ENCODE peak calls at places on chromosome 22, in five cellular contexts. One of them, this sample, is unnamed.

GRCh38 chr22:40572976-40573375 is 63.5 kb downstream of the MRTFA start:
- DNase-seq in body of pancreas: no peak
- DNase-seq in Right ventricle myocardium inferior: no peak
- DNase-seq in HEK293T: no peak
- DNase-seq in fibroblast of lung: no peak
- DNase-seq in this sample: no peak

GRCh38 chr22:33563568-33563967 is 356.7 kb downstream of the LARGE1 start:
- DNase-seq in body of pancreas: no peak
- DNase-seq in Right ventricle myocardium inferior: no peak
- DNase-seq in HEK293T: no peak
- DNase-seq in fibroblast of lung: no peak
- DNase-seq in this sample: no peak

GRCh38 chr22:30301995-30302809 is 12.9 kb upstream of the CASTOR1 start:
- DNase-seq in body of pancreas: peak; percentile 19
- DNase-seq in Right ventricle myocardium inferior: peak; percentile 85
- DNase-seq in HEK293T: no peak
- DNase-seq in fibroblast of lung: peak; percentile 73
- DNase-seq in this sample: peak; percentile 56

GRCh38 chr22:31185056-31185455 is 25.1 kb downstream of the RNF185 start:
- DNase-seq in body of pancreas: no peak
- DNase-seq in Right ventricle myocardium inferior: no peak
- DNase-seq in HEK293T: no peak
- DNase-seq in fibroblast of lung: no peak
- DNase-seq in this sample: no peak

GRCh38 chr22:29859976-29860766 is 22.1 kb upstream of the ASCC2 start:
- DNase-seq in body of pancreas: no peak
- DNase-seq in Right ventricle myocardium inferior: no peak
- DNase-seq in HEK293T: no peak
- DNase-seq in fibroblast of lung: no peak
- DNase-seq in this sample: no peak

GRCh38 chr22:42269407-42270177 is 861 bp downstream of the TCF20 start:
- DNase-seq in body of pancreas: peak; percentile 85
- DNase-seq in Right ventricle myocardium inferior: peak; percentile 73
- DNase-seq in HEK293T: peak; percentile 64
- DNase-seq in fibroblast of lung: no peak
- DNase-seq in this sample: peak; percentile 73

GRCh38 chr22:50595189-50595588 is 5.4 kb upstream of the MAPK8IP2 start:
- DNase-seq in body of pancreas: no peak
- DNase-seq in Right ventricle myocardium inferior: no peak
- DNase-seq in HEK293T: no peak
- DNase-seq in fibroblast of lung: no peak
- DNase-seq in this sample: no peak

GRCh38 chr22:20748082-20748481 is 25.8 kb upstream of the SERPIND1 start:
- DNase-seq in body of pancreas: no peak
- DNase-seq in Right ventricle myocardium inferior: no peak
- DNase-seq in HEK293T: no peak
- DNase-seq in fibroblast of lung: no peak
- DNase-seq in this sample: no peak

GRCh38 chr22:37119872-37120271 is 10.4 kb upstream of the TMPRSS6 start:
- DNase-seq in body of pancreas: no peak
- DNase-seq in Right ventricle myocardium inferior: no peak
- DNase-seq in HEK293T: no peak
- DNase-seq in fibroblast of lung: no peak
- DNase-seq in this sample: no peak

GRCh38 chr22:22687638-22688500 is 43.5 kb downstream of the GGTLC2 start:
- DNase-seq in body of pancreas: peak; percentile 63
- DNase-seq in Right ventricle myocardium inferior: no peak
- DNase-seq in HEK293T: peak; percentile 57
- DNase-seq in fibroblast of lung: peak; percentile 20
- DNase-seq in this sample: no peak

GRCh38 chr22:31496007-31496734 is at the start of gene SFI1:
- DNase-seq in body of pancreas: peak; percentile 91
- DNase-seq in Right ventricle myocardium inferior: peak; percentile 95
- DNase-seq in HEK293T: peak; percentile 95
- DNase-seq in fibroblast of lung: peak; percentile 89
- DNase-seq in this sample: peak; percentile 94

GRCh38 chr22:22408731-22409696 is 99.5 kb downstream of the ZNF280B start:
- DNase-seq in body of pancreas: peak; percentile 41
- DNase-seq in Right ventricle myocardium inferior: no peak
- DNase-seq in HEK293T: peak; percentile 78
- DNase-seq in fibroblast of lung: peak; percentile 5
- DNase-seq in this sample: no peak

GRCh38 chr22:42708393-42708792 is 12.3 kb downstream of the A4GALT start:
- DNase-seq in body of pancreas: no peak
- DNase-seq in Right ventricle myocardium inferior: no peak
- DNase-seq in HEK293T: no peak
- DNase-seq in fibroblast of lung: no peak
- DNase-seq in this sample: no peak

GRCh38 chr22:20205964-20206708 is 55.3 kb upstream of the CCDC188 start:
- DNase-seq in body of pancreas: peak; percentile 71
- DNase-seq in Right ventricle myocardium inferior: no peak
- DNase-seq in HEK293T: peak; percentile 69
- DNase-seq in fibroblast of lung: peak; percentile 46
- DNase-seq in this sample: peak; percentile 77

GRCh38 chr22:47177334-47177815 is 414.9 kb downstream of the TBC1D22A start:
- DNase-seq in body of pancreas: no peak
- DNase-seq in Right ventricle myocardium inferior: no peak
- DNase-seq in HEK293T: no peak
- DNase-seq in fibroblast of lung: no peak
- DNase-seq in this sample: no peak

GRCh38 chr22:25637672-25638071 is 73.2 kb downstream of the GRK3 start:
- DNase-seq in body of pancreas: no peak
- DNase-seq in Right ventricle myocardium inferior: no peak
- DNase-seq in HEK293T: no peak
- DNase-seq in fibroblast of lung: no peak
- DNase-seq in this sample: no peak

GRCh38 chr22:41608386-41608785 is 12.5 kb downstream of the DESI1 start:
- DNase-seq in body of pancreas: no peak
- DNase-seq in Right ventricle myocardium inferior: no peak
- DNase-seq in HEK293T: no peak
- DNase-seq in fibroblast of lung: no peak
- DNase-seq in this sample: no peak

GRCh38 chr22:31295831-31296230 is 3.5 kb upstream of the PIK3IP1 start:
- DNase-seq in body of pancreas: no peak
- DNase-seq in Right ventricle myocardium inferior: no peak
- DNase-seq in HEK293T: no peak
- DNase-seq in fibroblast of lung: peak; percentile 51
- DNase-seq in this sample: no peak

GRCh38 chr22:43811777-43812148 is 342 bp downstream of the EFCAB6 start:
- DNase-seq in body of pancreas: no peak
- DNase-seq in Right ventricle myocardium inferior: no peak
- DNase-seq in HEK293T: no peak
- DNase-seq in fibroblast of lung: peak; percentile 48
- DNase-seq in this sample: no peak

GRCh38 chr22:29202231-29203192 is 3.2 kb upstream of the EMID1 start:
- DNase-seq in body of pancreas: peak; percentile 18
- DNase-seq in Right ventricle myocardium inferior: peak; percentile 81
- DNase-seq in HEK293T: no peak
- DNase-seq in fibroblast of lung: peak; percentile 57
- DNase-seq in this sample: peak; percentile 74

GRCh38 chr22:17633217-17633997 is 4.9 kb upstream of the ATP6V1E1 start:
- DNase-seq in body of pancreas: no peak
- DNase-seq in Right ventricle myocardium inferior: no peak
- DNase-seq in HEK293T: no peak
- DNase-seq in fibroblast of lung: peak; percentile 92
- DNase-seq in this sample: no peak

GRCh38 chr22:46462726-46463371 is 74.6 kb downstream of the CELSR1 start:
- DNase-seq in body of pancreas: no peak
- DNase-seq in Right ventricle myocardium inferior: no peak
- DNase-seq in HEK293T: no peak
- DNase-seq in fibroblast of lung: peak; percentile 90
- DNase-seq in this sample: no peak

GRCh38 chr22:20764053-20764720 is 9.7 kb upstream of the SERPIND1 start:
- DNase-seq in body of pancreas: no peak
- DNase-seq in Right ventricle myocardium inferior: no peak
- DNase-seq in HEK293T: no peak
- DNase-seq in fibroblast of lung: no peak
- DNase-seq in this sample: no peak

GRCh38 chr22:24115247-24116207 is 65.8 kb upstream of the SUSD2 start:
- DNase-seq in body of pancreas: no peak
- DNase-seq in Right ventricle myocardium inferior: no peak
- DNase-seq in HEK293T: no peak
- DNase-seq in fibroblast of lung: no peak
- DNase-seq in this sample: no peak

GRCh38 chr22:17948101-17948500 is 76.3 kb downstream of the MICAL3 start:
- DNase-seq in body of pancreas: no peak
- DNase-seq in Right ventricle myocardium inferior: no peak
- DNase-seq in HEK293T: no peak
- DNase-seq in fibroblast of lung: no peak
- DNase-seq in this sample: no peak